ENCODE peak calls at places on chromosomes 6 and 20, in ten cellular contexts. Z is ovary; A is CD8-positive, alpha-beta memory T cell; M is mesendoderm; U is right cardiac atrium; F is trophoblast cell; I is tibial nerve; R is naive thymus-derived CD4-positive, alpha-beta T cell; V is spleen; G is left ventricle myocardium inferior. L is an unnamed sample.

GRCh38 chr6:5677219-5678000 is 329.3 kb downstream of the NRN1 start:
- DNase-seq in Z (no peak), A (no peak), M (peak; percentile 19), U (no peak), F (no peak), I (no peak), R (no peak), V (no peak), G (no peak), L (no peak)

GRCh38 chr6:158818580-158819212 is 472 bp downstream of the EZR start:
- DNase-seq in Z (peak; percentile 73), A (peak; percentile 60), M (peak; percentile 84), U (peak; percentile 70), F (peak; percentile 81), I (peak; percentile 36), R (peak; percentile 71), V (peak; percentile 94), G (peak; percentile 55), L (peak; percentile 73)

GRCh38 chr6:41256383-41256782 is 28.2 kb downstream of the TREML4 start:
- DNase-seq in Z (no peak), A (no peak), M (no peak), U (no peak), F (no peak), I (no peak), R (no peak), V (no peak), G (no peak), L (no peak)

GRCh38 chr20:17648782-17649730 is 33.0 kb downstream of the RRBP1 start:
- DNase-seq in Z (no peak), A (no peak), M (no peak), U (no peak), F (no peak), I (no peak), R (peak; percentile 17), V (peak; percentile 82), G (no peak), L (peak; percentile 47)

GRCh38 chr6:83615025-83615999 is 93.6 kb downstream of the SNAP91 start:
- DNase-seq in Z (no peak), A (no peak), M (peak; percentile 63), U (no peak), F (no peak), I (no peak), R (no peak), V (peak; percentile 31), G (no peak), L (peak; percentile 80)

GRCh38 chr20:36173451-36173933 is 19.0 kb downstream of the EPB41L1 start:
- DNase-seq in Z (no peak), A (no peak), M (peak; percentile 98), U (peak; percentile 23), F (peak; percentile 21), I (no peak), R (no peak), V (no peak), G (no peak), L (peak; percentile 88)

GRCh38 chr20:2690718-2691117 is 1.9 kb upstream of the EBF4 start:
- DNase-seq in Z (no peak), A (no peak), M (no peak), U (no peak), F (no peak), I (no peak), R (no peak), V (no peak), G (no peak), L (no peak)

GRCh38 chr6:38806271-38806670 is 91.2 kb downstream of the DNAH8 start:
- DNase-seq in Z (no peak), A (no peak), M (no peak), U (no peak), F (no peak), I (no peak), R (no peak), V (no peak), G (no peak), L (peak; percentile 29)

DNA sequence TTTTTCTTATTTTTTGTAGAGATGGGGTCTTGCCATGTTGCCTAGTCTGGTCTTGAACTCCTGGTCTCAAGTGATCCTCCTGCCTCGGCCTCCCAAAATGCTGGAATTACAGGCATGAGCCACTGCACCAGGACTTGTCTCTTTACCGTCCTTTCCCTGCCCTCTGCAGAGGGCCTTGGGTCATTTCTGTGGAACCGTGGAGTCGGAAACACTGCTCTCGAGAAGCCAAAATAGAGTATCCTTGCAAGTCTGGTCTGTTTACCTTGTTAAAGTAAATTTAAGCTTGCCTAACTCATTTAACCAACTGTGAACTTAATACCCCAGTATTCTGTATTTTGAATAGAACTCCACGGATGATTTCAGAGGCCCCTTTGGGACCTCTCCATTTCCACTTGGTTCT is 51.4 kb downstream of the KDM1B start:
- DNase-seq in Z (no peak), A (no peak), M (no peak), U (no peak), F (no peak), I (no peak), R (no peak), V (no peak), G (no peak), L (no peak)
- H3K4me1 ChIP-seq in Z (no peaks in the 10 kb centered on the region), A (no peaks in the 10 kb centered on the region), M (no peaks in the 10 kb centered on the region), U (peaks cover 2% of the 10 kb centered on the region), F (no peaks in the 10 kb centered on the region), I (no peaks in the 10 kb centered on the region), R (no peaks in the 10 kb centered on the region), V (no peaks in the 10 kb centered on the region), G (no peaks in the 10 kb centered on the region), L (no peaks in the 10 kb centered on the region)

GRCh38 chr6:111423960-111424846 is 58.8 kb downstream of the REV3L start:
- DNase-seq in Z (no peak), A (no peak), M (no peak), U (peak; percentile 26), F (no peak), I (no peak), R (no peak), V (no peak), G (peak; percentile 24), L (no peak)

GRCh38 chr6:111418971-111419693 is 63.9 kb downstream of the REV3L start:
- DNase-seq in Z (no peak), A (no peak), M (peak; percentile 11), U (no peak), F (no peak), I (no peak), R (no peak), V (no peak), G (no peak), L (no peak)

GRCh38 chr6:111427341-111428116 is 55.5 kb downstream of the REV3L start:
- DNase-seq in Z (no peak), A (no peak), M (no peak), U (no peak), F (no peak), I (no peak), R (no peak), V (no peak), G (no peak), L (no peak)

GRCh38 chr6:111417946-111418345 is 65.1 kb downstream of the REV3L start:
- DNase-seq in Z (no peak), A (no peak), M (no peak), U (no peak), F (no peak), I (no peak), R (no peak), V (no peak), G (no peak), L (no peak)

DNA sequence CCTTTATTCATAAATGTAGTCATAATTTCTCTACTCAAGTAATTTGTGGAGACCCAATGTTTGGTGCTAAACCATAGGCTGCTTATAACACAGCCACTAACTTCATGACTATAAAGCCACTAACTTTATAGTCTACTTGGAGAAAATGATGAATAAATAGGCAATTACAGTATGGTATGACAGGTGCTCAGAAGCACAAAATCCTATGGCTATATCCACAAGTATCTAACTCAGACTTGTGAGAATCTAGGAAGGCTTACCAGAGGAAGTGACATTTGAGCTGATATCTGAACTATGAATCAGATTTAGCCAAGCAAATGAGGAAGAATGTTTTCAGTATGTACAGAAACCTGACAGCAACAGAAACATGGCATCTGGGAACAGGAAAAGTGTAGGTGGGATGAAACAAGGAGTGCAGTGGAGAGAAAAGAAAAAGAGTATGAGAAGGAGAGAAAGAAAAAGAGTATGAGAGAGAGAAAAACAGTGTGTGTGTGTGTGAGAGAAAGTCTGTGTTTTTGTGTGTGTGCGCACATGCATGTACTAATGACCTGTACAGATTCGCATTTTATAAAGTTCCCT is 59.9 kb downstream of the REV3L start:
- DNase-seq in Z (no peak), A (no peak), M (no peak), U (no peak), F (no peak), I (no peak), R (no peak), V (no peak), G (no peak), L (no peak)
- H3K27ac ChIP-seq in Z (no peak overlapping the region), A (no peak overlapping the region), M (no peak overlapping the region), U (no peak overlapping the region), F (no peak overlapping the region), I (no peak overlapping the region), R (no peak overlapping the region), V (no peak overlapping the region), G (no peak overlapping the region), L (no peak overlapping the region)

GRCh38 chr20:23103284-23104018 is 17.3 kb upstream of the CD93 start:
- DNase-seq in Z (no peak), A (no peak), M (no peak), U (no peak), F (no peak), I (no peak), R (no peak), V (peak; percentile 54), G (no peak), L (no peak)

GRCh38 chr20:23100021-23100753 is 14.1 kb upstream of the CD93 start:
- DNase-seq in Z (no peak), A (no peak), M (no peak), U (no peak), F (peak; percentile 73), I (no peak), R (no peak), V (peak; percentile 32), G (no peak), L (no peak)

GRCh38 chr20:23097636-23098580 is 11.8 kb upstream of the CD93 start:
- DNase-seq in Z (no peak), A (no peak), M (no peak), U (no peak), F (no peak), I (no peak), R (no peak), V (peak; percentile 62), G (no peak), L (no peak)

GRCh38 chr20:23101696-23102095 is 15.6 kb upstream of the CD93 start:
- DNase-seq in Z (no peak), A (no peak), M (no peak), U (no peak), F (no peak), I (no peak), R (no peak), V (peak; percentile 61), G (no peak), L (no peak)

DNA sequence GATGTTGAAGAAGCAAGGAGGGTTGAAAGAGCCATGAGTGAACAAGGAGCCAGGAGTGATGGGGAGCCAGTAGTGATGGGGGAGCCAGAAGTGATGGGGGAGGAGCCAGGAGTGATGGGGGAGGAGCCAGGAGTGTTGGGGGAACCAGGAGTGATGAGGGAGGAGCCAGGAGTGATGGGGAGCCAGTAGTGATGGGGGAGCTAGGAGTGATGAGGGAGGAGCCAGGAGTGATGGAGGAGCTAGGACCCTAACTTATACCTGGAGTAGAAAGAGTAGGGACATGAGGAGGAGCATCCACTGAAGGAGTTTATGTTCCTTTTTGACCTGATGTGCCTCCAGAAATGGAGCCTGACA is 14.6 kb upstream of the CD93 start:
- DNase-seq in Z (no peak), A (no peak), M (no peak), U (no peak), F (no peak), I (no peak), R (no peak), V (peak; percentile 7), G (no peak), L (no peak)
- H3K4me1 ChIP-seq in Z (peaks cover 3% of the 10 kb centered on the region), A (no peaks in the 10 kb centered on the region), M (no peaks in the 10 kb centered on the region), U (peaks cover 7% of the 10 kb centered on the region), F (no peaks in the 10 kb centered on the region), I (peaks cover 6% of the 10 kb centered on the region), R (no peaks in the 10 kb centered on the region), V (peaks cover 6% of the 10 kb centered on the region), G (peaks cover 40% of the 10 kb centered on the region), L (no peaks in the 10 kb centered on the region)

GRCh38 chr20:64056639-64056888 is 6.4 kb upstream of the TCEA2 start:
- DNase-seq in Z (no peak), A (no peak), M (no peak), U (no peak), F (no peak), I (no peak), R (no peak), V (no peak), G (no peak), L (no peak)

GRCh38 chr20:64055893-64056638 is 6.6 kb upstream of the SOX18 start:
- DNase-seq in Z (no peak), A (no peak), M (peak; percentile 52), U (peak; percentile 84), F (no peak), I (no peak), R (no peak), V (peak; percentile 88), G (peak; percentile 75), L (peak; percentile 26)

GRCh38 chr20:64058536-64058935 is 4.5 kb upstream of the TCEA2 start:
- DNase-seq in Z (no peak), A (no peak), M (no peak), U (no peak), F (no peak), I (no peak), R (no peak), V (no peak), G (no peak), L (no peak)

GRCh38 chr20:64056889-64057627 is 5.9 kb upstream of the TCEA2 start:
- DNase-seq in Z (no peak), A (no peak), M (no peak), U (no peak), F (no peak), I (no peak), R (peak; percentile 35), V (peak; percentile 83), G (no peak), L (peak; percentile 41)

DNA sequence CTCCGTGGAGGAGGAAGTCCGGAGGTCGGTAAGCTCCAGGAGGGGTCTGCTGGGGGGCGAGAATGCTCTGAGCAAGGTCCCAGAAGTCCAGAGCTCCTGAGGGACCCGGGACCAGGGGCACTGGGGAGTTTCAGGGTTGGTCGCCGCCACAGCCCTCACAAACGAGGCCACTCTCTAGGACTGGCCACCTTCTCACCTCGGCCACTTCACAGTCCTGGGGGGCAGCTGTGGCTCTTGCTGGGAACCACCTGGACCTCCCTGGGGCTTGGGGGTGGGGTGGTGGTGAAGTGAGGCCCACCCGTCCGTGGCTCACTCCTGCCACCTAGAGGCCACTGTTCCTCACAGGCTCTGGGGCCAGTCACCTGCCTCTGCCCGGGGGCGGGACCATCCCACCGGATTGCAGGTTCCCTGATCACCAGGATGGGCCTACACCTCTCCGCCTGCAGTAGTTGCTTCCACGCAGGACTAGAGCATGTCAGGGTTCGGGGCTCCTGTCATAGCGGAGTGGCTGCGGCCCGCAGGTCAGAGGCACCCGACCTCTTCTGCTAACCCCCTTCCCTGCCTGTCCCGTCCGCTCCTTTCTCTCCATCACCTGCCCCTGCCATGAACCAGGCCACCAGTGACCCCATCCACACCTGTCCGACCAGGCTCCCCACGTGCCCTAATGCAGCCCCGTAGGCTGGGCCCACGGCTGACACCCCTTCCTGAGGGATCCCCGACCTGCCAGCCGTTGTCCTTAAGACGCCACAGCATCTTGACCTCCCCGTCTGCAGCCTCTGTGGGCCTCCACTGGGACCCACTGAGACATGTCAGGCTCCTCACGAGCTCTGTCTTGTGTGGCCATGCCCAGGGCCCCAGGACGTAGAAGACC is 5.1 kb upstream of the TCEA2 start:
- DNase-seq in Z (peak; percentile 69), A (peak; percentile 70), M (peak; percentile 84), U (peak; percentile 80), F (peak; percentile 52), I (peak; percentile 63), R (peak; percentile 62), V (peak; percentile 95), G (peak; percentile 75), L (peak; percentile 92)
- H3K27ac ChIP-seq in Z (no peak overlapping the region), A (no peak overlapping the region), M (no peak overlapping the region), U (peak overlapping the region; percentile 16), F (no peak overlapping the region), I (no peak overlapping the region), R (peak overlapping the region; percentile 43), V (peak overlapping the region; percentile 70), G (peak overlapping the region; percentile 94), L (no peak overlapping the region)